ENCODE peak calls at places on chromosomes 16 and 17, in seven cellular contexts. A is ovary, J is esophagus squamous epithelium, X is BJ, Y is heart right ventricle, L is fibroblast of mammary gland, Q is MCF 10A. W is an unnamed sample.
A peak's percentile ranks its signal among the peaks of the same experiment; 100 is the strongest.

GRCh38 chr16:58462997-58463891 is 36.7 kb upstream of the NDRG4 start:
- DNase-seq in A (no peak), J (no peak), X (no peak), Y (peak; percentile 69), L (no peak), Q (no peak), W (peak; percentile 25)

GRCh38 chr17:83144421-83145357 is 65.3 kb downstream of the METRNL start:
- DNase-seq in A (peak; percentile 50), J (no peak), X (peak; percentile 31), Y (no peak), L (peak; percentile 76), Q (no peak), W (no peak)

GRCh38 chr16:79768594-79768993 is 168.1 kb upstream of the MAF start:
- DNase-seq in A (no peak), J (no peak), X (no peak), Y (no peak), L (no peak), Q (no peak), W (no peak)

GRCh38 chr16:88804552-88805339 is 1.2 kb downstream of the CDT1 start:
- DNase-seq in A (peak; percentile 54), J (no peak), X (no peak), Y (no peak), L (no peak), Q (peak; percentile 45), W (no peak)

GRCh38 chr17:67606896-67607604 is 110.7 kb upstream of the NOL11 start:
- DNase-seq in A (no peak), J (no peak), X (no peak), Y (no peak), L (no peak), Q (no peak), W (no peak)

GRCh38 chr17:17905036-17905320 is 67.2 kb downstream of the TOM1L2 start:
- DNase-seq in A (no peak), J (no peak), X (no peak), Y (no peak), L (no peak), Q (no peak), W (no peak)

GRCh38 chr17:10261098-10261497 is 62.7 kb upstream of the GAS7 start:
- DNase-seq in A (no peak), J (no peak), X (no peak), Y (no peak), L (no peak), Q (no peak), W (no peak)

GRCh38 chr17:79825580-79825921 is 13.7 kb downstream of the CBX4 start:
- DNase-seq in A (no peak), J (no peak), X (no peak), Y (no peak), L (no peak), Q (no peak), W (no peak)

GRCh38 chr16:16062023-16062932 is 112.9 kb downstream of the ABCC1 start:
- DNase-seq in A (no peak), J (no peak), X (no peak), Y (no peak), L (no peak), Q (no peak), W (no peak)

GRCh38 chr16:68369697-68370096 is 58.9 kb downstream of the PRMT7 start:
- DNase-seq in A (no peak), J (no peak), X (no peak), Y (no peak), L (no peak), Q (no peak), W (no peak)

GRCh38 chr17:42139093-42139492 is 15.7 kb downstream of the RAB5C start:
- DNase-seq in A (no peak), J (no peak), X (no peak), Y (no peak), L (no peak), Q (no peak), W (no peak)

GRCh38 chr16:71933017-71933416 is 37.7 kb downstream of the IST1 start:
- DNase-seq in A (no peak), J (no peak), X (no peak), Y (no peak), L (no peak), Q (no peak), W (no peak)

GRCh38 chr17:7997186-7997585 is 5.2 kb upstream of the GUCY2D start:
- DNase-seq in A (no peak), J (no peak), X (no peak), Y (peak; percentile 25), L (no peak), Q (peak; percentile 60), W (no peak)

GRCh38 chr17:62628845-62629555 is 1.5 kb downstream of the MRC2 start:
- DNase-seq in A (peak; percentile 75), J (no peak), X (no peak), Y (peak; percentile 37), L (peak; percentile 64), Q (no peak), W (no peak)

GRCh38 chr17:59181481-59181880 is 25.9 kb downstream of the PRR11 start:
- DNase-seq in A (no peak), J (no peak), X (no peak), Y (no peak), L (no peak), Q (no peak), W (no peak)

GRCh38 chr17:8900207-8900606 is 32.7 kb upstream of the PIK3R6 start:
- DNase-seq in A (no peak), J (no peak), X (no peak), Y (no peak), L (no peak), Q (no peak), W (no peak)

GRCh38 chr17:79947351-79948031 is 88.2 kb downstream of the TBC1D16 start:
- DNase-seq in A (peak; percentile 26), J (no peak), X (no peak), Y (no peak), L (peak; percentile 92), Q (peak; percentile 99), W (no peak)

GRCh38 chr17:19733953-19734526 is 14.1 kb downstream of the ALDH3A1 start:
- DNase-seq in A (no peak), J (no peak), X (no peak), Y (no peak), L (no peak), Q (no peak), W (no peak)

GRCh38 chr16:87897563-87898505 is 28.5 kb upstream of the SLC7A5 start:
- DNase-seq in A (no peak), J (no peak), X (no peak), Y (no peak), L (no peak), Q (no peak), W (no peak)

GRCh38 chr16:63702981-63703590 is 1418.8 kb downstream of the CDH11 start:
- DNase-seq in A (no peak), J (no peak), X (no peak), Y (no peak), L (no peak), Q (no peak), W (no peak)
- TF ChIP-seq CTCF in A (no peak), J (no peak), X (no peak), Y (no peak), L (no peak), Q (no peak), W (no peak)

DNA sequence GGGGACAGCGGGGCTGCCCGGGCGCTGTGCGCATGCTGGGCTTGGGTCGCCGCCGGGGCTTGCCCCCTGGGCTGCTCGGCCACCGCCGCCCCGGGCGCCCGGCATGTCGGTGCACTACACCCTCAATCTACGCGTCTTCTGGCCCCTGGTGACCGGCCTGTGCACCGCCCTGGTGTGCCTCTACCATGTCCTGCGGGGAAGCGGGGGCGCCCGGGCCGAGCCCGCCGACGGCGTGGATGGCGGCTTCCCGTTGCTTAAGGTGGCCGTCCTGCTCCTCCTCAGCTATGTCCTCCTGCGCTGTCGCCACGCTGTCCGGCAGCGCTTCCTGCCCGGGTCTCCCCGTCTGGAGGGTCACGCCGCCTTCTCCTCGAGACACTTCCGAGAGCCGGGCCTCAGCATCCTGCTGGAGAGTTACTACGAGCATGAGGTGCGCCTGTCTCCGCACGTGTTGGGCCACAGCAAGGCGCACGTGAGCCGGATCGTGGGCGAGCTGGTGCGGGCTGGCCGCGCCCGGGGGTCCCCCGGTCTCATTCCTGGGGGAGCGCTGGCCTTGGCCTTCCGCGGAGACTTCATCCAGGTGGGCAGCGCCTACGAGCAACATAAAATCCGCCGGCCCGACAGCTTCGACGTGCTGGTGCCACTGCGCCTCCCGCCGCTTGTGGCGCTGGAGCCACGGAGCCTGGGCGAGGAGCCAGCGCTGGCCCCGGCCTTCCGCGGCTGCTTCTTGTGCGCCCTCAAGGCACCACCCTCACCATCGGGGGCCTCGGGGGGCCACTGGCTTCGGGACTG is 789 bp downstream of the ITPRIPL2 start:
- DNase-seq in A (peak; percentile 79), J (no peak), X (no peak), Y (peak; percentile 65), L (peak; percentile 67), Q (peak; percentile 65), W (peak; percentile 41)
- TF ChIP-seq CTCF in A (peak; percentile 12), J (peak; percentile 55), X (peak; percentile 43), Y (peak; percentile 49), L (no peak), Q (peak; percentile 9), W (no peak)

DNA sequence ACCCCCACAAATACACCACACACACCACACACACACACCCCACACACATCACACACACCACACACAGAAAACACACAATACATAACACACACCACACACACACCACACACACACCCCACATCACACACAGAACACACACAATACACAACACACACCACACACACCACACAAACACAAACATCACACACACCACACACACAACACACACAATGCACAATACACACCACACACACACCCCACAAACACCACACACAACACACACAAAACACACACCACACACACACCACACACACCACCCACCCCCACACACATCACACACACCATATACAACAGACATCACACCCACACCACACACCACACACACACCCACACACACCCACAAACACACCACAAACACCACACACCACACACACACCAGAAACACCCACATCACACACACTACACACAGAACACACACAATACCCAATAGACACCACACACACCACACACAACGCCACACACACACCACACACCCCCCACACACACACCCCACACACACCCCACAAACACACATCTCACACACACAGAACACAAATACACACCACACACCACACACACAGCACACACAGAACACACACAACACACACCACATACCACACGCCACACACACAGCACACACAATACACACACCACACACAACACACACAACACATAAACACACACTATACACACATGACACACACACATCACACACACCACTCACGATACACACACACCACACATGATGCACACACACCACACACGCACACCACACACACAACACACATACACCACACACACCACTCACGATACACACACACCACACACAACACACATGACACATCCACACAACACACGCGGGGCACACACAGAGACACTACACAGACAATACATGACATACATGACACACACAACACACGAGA is 11.0 kb upstream of the GCGR start:
- DNase-seq in A (no peak), J (no peak), X (no peak), Y (no peak), L (no peak), Q (no peak), W (no peak)
- TF ChIP-seq CTCF in A (no peak), J (no peak), X (no peak), Y (no peak), L (no peak), Q (no peak), W (no peak)

DNA sequence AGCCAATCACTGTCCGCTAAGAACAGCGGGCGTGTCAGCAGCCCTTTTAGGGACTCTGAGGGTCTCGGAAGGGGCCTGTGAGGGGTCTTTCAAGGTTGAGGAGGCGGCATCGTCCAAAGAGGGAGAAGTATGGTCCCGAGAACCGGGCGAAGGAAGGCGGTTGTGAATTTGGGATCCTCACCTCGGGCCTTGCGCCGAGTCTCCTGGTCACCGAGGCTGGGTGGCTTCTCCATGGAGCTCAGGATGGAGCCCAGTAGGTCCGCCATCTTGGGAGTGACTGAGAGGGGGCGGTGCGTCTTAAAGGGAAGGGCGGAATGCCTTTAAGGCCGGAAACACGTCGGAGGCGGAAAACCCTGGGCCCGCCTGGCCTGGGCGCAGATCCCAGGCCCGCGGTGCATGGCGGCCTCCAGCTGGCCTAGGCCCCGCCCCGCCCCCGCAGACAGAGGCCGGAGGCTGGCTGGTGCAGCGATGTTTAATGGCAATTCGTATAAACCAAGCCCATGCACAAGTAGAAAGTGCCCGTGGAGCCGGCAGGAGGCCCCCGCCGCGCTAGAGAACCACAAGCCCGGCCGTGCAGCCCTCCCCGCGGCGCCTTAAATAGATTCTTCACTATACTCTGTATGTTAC is at the start of gene SPAG7:
- DNase-seq in A (peak; percentile 98), J (peak; percentile 88), X (peak; percentile 83), Y (peak; percentile 92), L (peak; percentile 98), Q (peak; percentile 95), W (peak; percentile 94)
- TF ChIP-seq CTCF in A (no peak), J (no peak), X (peak; percentile 16), Y (peak; percentile 41), L (no peak), Q (no peak), W (no peak)

W was measured in neural crest cell.